ENCODE peak calls at places on chromosome 10, in ten cellular contexts. O, U, L, A, J, V, E, Y, D and M are unnamed samples.

GRCh38 chr10:102676916-102677315 is 32.6 kb downstream of the TRIM8 start:
- DNase-seq in U (no peak), D (no peak), Y (no peak), A (no peak), V (no peak), J (no peak), E (no peak), L (no peak), O (no peak), M (no peak)

GRCh38 chr10:132937861-132938260 is 4.5 kb downstream of the CFAP46 start:
- DNase-seq in O (no peak), E (no peak), L (no peak), D (no peak), J (no peak), V (no peak), U (no peak), Y (no peak), A (no peak), M (no peak)

GRCh38 chr10:100827819-100828743 is 82.7 kb downstream of the PAX2 start:
- DNase-seq in E (no peak), O (peak; percentile 42), Y (peak; percentile 24), L (no peak), D (no peak), V (no peak), U (peak; percentile 64), A (no peak), J (no peak), M (no peak)

GRCh38 chr10:89360153-89360552 is 17.7 kb upstream of the IFIT1B start:
- DNase-seq in L (no peak), D (no peak), O (no peak), E (no peak), Y (no peak), U (no peak), A (no peak), V (no peak), J (no peak), M (no peak)

GRCh38 chr10:124598196-124598595 is 136.6 kb downstream of the LHPP start:
- DNase-seq in A (no peak), E (no peak), U (no peak), J (no peak), L (no peak), O (peak; percentile 10), V (no peak), Y (no peak), D (no peak), M (no peak)

GRCh38 chr10:101444058-101444457 is 90.1 kb downstream of the BTRC start:
- DNase-seq in J (no peak), V (no peak), D (no peak), U (no peak), Y (peak; percentile 33), E (peak; percentile 24), A (no peak), L (peak; percentile 37), O (no peak), M (peak; percentile 33)

GRCh38 chr10:123886292-123886691 is 5.3 kb downstream of the CPXM2 start:
- DNase-seq in L (no peak), E (no peak), U (no peak), D (no peak), V (no peak), Y (no peak), J (no peak), A (no peak), O (no peak), M (no peak)

GRCh38 chr10:101897633-101898032 is 54.0 kb upstream of the KCNIP2 start:
- DNase-seq in E (peak; percentile 20), O (no peak), D (no peak), V (peak; percentile 17), U (no peak), Y (no peak), A (peak; percentile 22), L (peak; percentile 20), J (no peak), M (peak; percentile 19)

GRCh38 chr10:79321494-79321882 is 25.8 kb upstream of the PPIF start:
- DNase-seq in E (no peak), V (no peak), J (no peak), Y (no peak), O (no peak), L (no peak), U (no peak), D (no peak), A (no peak), M (no peak)

GRCh38 chr10:97643586-97643985 is 3.1 kb downstream of the PI4K2A start:
- DNase-seq in A (no peak), L (no peak), Y (no peak), U (no peak), D (no peak), J (no peak), O (no peak), V (no peak), E (no peak), M (no peak)

GRCh38 chr10:97644961-97645360 is 4.5 kb downstream of the PI4K2A start:
- DNase-seq in E (no peak), V (no peak), D (no peak), L (no peak), A (no peak), Y (peak; percentile 27), U (no peak), J (no peak), O (no peak), M (no peak)

GRCh38 chr10:97651773-97652172 is 11.3 kb downstream of the PI4K2A start:
- DNase-seq in U (no peak), E (no peak), A (no peak), L (no peak), O (no peak), V (no peak), J (no peak), Y (no peak), D (no peak), M (peak; percentile 100)

GRCh38 chr10:97647556-97647955 is 7.1 kb downstream of the PI4K2A start:
- DNase-seq in V (no peak), L (peak; percentile 65), J (no peak), O (no peak), U (no peak), D (no peak), A (no peak), E (peak; percentile 51), Y (no peak), M (peak; percentile 75)

DNA sequence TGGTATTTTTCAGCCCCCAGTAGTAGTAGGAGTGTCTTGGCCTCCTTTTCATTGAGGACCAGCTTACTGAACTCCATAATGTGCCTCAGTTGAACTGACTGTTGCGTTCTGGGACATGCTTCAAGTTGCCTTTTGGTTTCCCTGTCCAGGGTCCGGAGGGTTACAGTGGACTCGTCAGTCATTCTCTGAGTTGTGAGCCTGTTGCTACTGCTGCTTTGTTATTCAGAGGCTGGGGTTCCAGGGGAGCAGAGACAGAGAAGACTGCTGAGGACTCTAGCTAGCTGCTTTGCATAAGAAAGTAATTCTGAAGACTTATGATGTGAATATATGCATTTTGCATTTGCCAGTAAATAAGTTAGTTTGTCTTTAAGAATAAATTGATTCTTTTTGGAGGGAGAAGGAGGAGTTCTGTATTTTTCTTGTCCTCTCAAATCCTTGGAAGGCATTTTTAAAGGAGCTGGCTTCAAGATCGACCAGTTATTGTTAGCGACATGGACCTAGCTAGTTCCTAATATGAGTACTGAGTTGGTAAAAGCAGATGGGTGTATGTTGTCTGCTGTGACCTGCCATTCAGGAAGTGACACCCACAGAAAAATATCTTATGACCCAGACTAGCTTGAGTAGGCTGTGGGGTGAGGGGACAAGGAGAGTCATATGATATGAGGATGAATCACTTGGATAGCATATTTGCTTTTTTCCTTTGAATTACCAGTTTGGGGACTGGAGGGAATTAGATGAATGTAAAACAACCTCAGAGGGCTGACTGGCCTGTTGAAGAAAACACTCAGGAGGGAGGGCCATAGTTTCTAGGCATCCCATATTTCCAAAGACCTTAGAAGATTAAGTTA is 8.3 kb downstream of the PI4K2A start:
- DNase-seq in Y (peak; percentile 82), D (no peak), J (no peak), A (peak; percentile 26), V (peak; percentile 65), L (peak; percentile 87), O (no peak), E (peak; percentile 84), U (no peak), M (peak; percentile 94)
- H3K4me3 ChIP-seq in Y (no peak overlapping the region), D (no peak overlapping the region), J (no peak overlapping the region), A (no peak overlapping the region), V (no peak overlapping the region), L (no peak overlapping the region), O (no peak overlapping the region), E (peak overlapping the region; percentile 2), U (no peak overlapping the region), M (no peak overlapping the region)

GRCh38 chr10:114075093-114075492 is 31.4 kb downstream of the ADRB1 start:
- DNase-seq in D (no peak), Y (no peak), V (no peak), L (no peak), E (no peak), J (no peak), A (no peak), U (no peak), O (no peak), M (no peak)
- TF ChIP-seq CTCF in D (no peak), Y (no peak), V (no peak), L (no peak), E (no peak), J (no peak), A (no peak), U (no peak), O (no peak), M (no peak)

DNA sequence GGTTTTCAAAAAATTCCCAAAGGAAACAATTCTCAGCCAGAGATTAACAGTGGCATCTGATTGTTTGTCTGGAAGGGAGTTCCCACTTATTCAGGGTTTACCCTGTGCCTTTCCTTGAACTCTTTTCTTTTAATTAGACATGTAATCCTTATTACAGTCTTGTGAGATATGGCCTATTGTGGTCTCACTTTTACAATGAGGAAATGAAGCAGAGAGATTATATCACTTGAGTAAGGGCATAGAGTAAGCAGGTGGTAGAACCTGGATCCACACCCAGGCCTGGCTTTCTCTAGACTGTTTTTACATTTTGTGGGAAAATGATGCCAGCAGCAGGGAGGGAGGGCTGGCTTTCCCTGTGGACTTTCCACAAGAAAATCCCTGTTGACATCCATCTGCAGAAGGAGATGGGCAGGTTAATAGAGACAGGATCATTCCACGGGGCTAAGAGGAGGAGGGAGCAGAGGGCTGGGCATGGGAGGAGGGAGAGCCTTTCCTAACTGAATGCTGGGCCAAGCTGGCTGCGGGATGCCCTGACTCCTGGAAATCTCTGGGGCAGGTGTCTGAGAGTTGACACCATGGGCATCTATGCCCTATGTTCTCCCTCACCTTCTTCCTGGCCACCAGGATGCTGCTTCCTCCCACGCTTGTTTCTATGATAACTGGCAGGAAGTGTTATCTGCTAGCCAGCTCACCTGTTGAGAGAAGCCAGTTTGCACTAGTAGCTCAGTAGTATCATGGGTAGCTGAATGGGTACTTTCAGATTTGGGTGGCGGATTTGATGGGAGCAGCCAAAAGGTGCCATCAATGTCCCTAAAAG is 28.7 kb upstream of the ARHGAP22 start:
- DNase-seq in D (no peak), Y (no peak), L (no peak), E (no peak), J (no peak), A (no peak), O (no peak), U (no peak), V (no peak), M (no peak)
- H3K4me3 ChIP-seq in D (no peak overlapping the region), Y (no peak overlapping the region), L (no peak overlapping the region), E (no peak overlapping the region), J (no peak overlapping the region), A (no peak overlapping the region), O (no peak overlapping the region), U (no peak overlapping the region), V (no peak overlapping the region), M (no peak overlapping the region)

DNA sequence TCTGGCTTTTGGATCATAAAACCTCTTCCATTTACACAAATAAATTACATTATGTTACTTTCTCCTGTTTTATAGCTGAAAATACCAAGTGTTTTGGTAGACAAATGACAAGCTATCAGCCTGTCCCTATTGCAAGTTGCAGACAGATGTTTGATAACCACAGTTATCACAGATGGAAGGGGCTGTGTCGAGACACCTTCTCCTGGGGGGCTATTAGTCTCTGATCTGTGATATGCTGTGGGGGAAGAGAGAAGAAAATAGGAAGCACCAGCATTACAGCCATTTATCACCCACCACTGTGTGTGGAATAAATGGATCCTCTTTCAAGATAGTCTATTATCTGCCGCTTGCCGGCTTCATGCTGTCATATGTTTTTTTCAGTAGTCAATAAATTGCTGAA is 597.2 kb upstream of the ADARB2 start:
- DNase-seq in L (no peak), J (no peak), E (no peak), A (no peak), U (no peak), O (no peak), Y (no peak), V (no peak), D (no peak), M (no peak)
- TF ChIP-seq CTCF in L (no peak), J (no peak), E (no peak), A (no peak), U (no peak), O (no peak), Y (no peak), V (no peak), D (no peak), M (no peak)